ENCODE peak calls at places on chromosome 10, in seven cellular contexts. C, G, Z, X, K, J and V are unnamed samples.

GRCh38 chr10:97669561-97669960 is 17.5 kb downstream of the AVPI1 start:
- DNase-seq in X (no peak), J (no peak), C (no peak), K (no peak), G (no peak), Z (no peak), V (no peak)

GRCh38 chr10:118412132-118412531 is 70.0 kb upstream of the FAM204A start:
- DNase-seq in X (no peak), Z (no peak), C (no peak), K (no peak), J (no peak), G (no peak), V (no peak)

GRCh38 chr10:80090120-80090519 is 11.7 kb downstream of the TMEM254 start:
- DNase-seq in Z (no peak), K (no peak), C (no peak), G (no peak), J (no peak), X (no peak), V (no peak)

GRCh38 chr10:92970301-92971070 is 90.1 kb upstream of the CYP26C1 start:
- DNase-seq in G (no peak), X (no peak), K (no peak), Z (no peak), C (no peak), J (no peak), V (no peak)

GRCh38 chr10:106972381-106972780 is 192.1 kb downstream of the SORCS1 start:
- DNase-seq in K (no peak), X (no peak), G (no peak), C (no peak), J (no peak), Z (no peak), V (no peak)

GRCh38 chr10:48981310-48981907 is 41.8 kb upstream of the LRRC18 start:
- DNase-seq in Z (peak), G (peak), K (peak), X (no peak), J (no peak), C (peak), V (no peak)

GRCh38 chr10:7576340-7576739 is 90.4 kb downstream of the ITIH5 start:
- DNase-seq in X (no peak), G (no peak), Z (no peak), C (no peak), K (no peak), J (no peak), V (no peak)

GRCh38 chr10:7405637-7406036 is 5.2 kb downstream of the SFMBT2 start:
- DNase-seq in Z (no peak), C (no peak), J (no peak), K (no peak), X (no peak), G (no peak), V (no peak)

GRCh38 chr10:107232013-107232412 is 67.5 kb upstream of the SORCS1 start:
- DNase-seq in K (no peak), C (no peak), J (no peak), X (no peak), Z (no peak), G (no peak), V (no peak)

GRCh38 chr10:60182691-60183090 is 207.0 kb downstream of the ANK3 start:
- DNase-seq in G (no peak), C (peak), J (no peak), X (no peak), K (no peak), Z (no peak), V (no peak)

GRCh38 chr10:80454526-80455460 is 683 bp downstream of the TSPAN14 start:
- DNase-seq in J (no peak), Z (peak), G (no peak), X (no peak), K (peak), C (peak), V (no peak)

GRCh38 chr10:52645435-52645776 is 127.2 kb downstream of the MBL2 start:
- DNase-seq in J (no peak), G (no peak), K (no peak), Z (no peak), X (no peak), C (no peak), V (no peak)

GRCh38 chr10:31011660-31012022 is 20.0 kb downstream of the ZNF438 start:
- DNase-seq in C (no peak), J (peak), X (no peak), K (no peak), Z (no peak), G (no peak), V (no peak)

GRCh38 chr10:83212632-83213349 is 926.5 kb upstream of the GHITM start:
- DNase-seq in K (no peak), Z (no peak), G (no peak), C (peak), X (no peak), J (peak), V (no peak)

GRCh38 chr10:70494536-70494935 is 16.0 kb downstream of the PALD1 start:
- DNase-seq in J (no peak), G (peak), X (no peak), K (no peak), Z (no peak), C (peak), V (no peak)

GRCh38 chr10:59513558-59513957 is 151.2 kb upstream of the FAM13C start:
- DNase-seq in Z (peak), C (peak), K (no peak), J (no peak), X (no peak), G (no peak), V (no peak)

GRCh38 chr10:48364659-48365405 is 58.4 kb downstream of the MAPK8 start:
- DNase-seq in G (no peak), X (no peak), J (no peak), K (no peak), Z (no peak), C (no peak), V (no peak)

GRCh38 chr10:103629581-103629980 is 136.1 kb downstream of the NEURL1 start:
- DNase-seq in K (no peak), J (no peak), Z (no peak), G (no peak), X (no peak), C (no peak), V (no peak)

GRCh38 chr10:113533801-113534200 is 19.1 kb upstream of the HABP2 start:
- DNase-seq in Z (no peak), K (no peak), X (no peak), G (no peak), J (no peak), C (no peak), V (no peak)

GRCh38 chr10:93680414-93681047 is 21.9 kb downstream of the FRA10AC1 start:
- DNase-seq in G (no peak), X (no peak), J (peak), C (peak), K (no peak), Z (peak), V (no peak)

GRCh38 chr10:22436893-22437619 is 91.8 kb downstream of the SPAG6 start:
- DNase-seq in Z (peak), C (peak), X (peak), K (peak), J (peak), G (peak), V (no peak)

GRCh38 chr10:34260904-34261303 is 554.2 kb downstream of the PARD3 start:
- DNase-seq in Z (no peak), C (no peak), K (no peak), J (no peak), G (no peak), X (no peak), V (no peak)